ENCODE peak calls at places on chromosomes 4 and X, in nine cellular contexts. L, U, Q, T, J, D, V, O and E are unnamed samples. For H3K4me1, the result is how much of the 10 kb centered on the place peaks cover.

GRCh38 chr4:145709843-145710242 is 29.9 kb downstream of the C4orf51 start:
- DNase-seq in Q (no peak), T (peak), O (no peak), L (no peak), V (no peak), J (no peak), U (no peak), D (no peak), E (no peak)

GRCh38 chrX:2692221-2693122 is 1.4 kb downstream of the CD99 start:
- DNase-seq in J (peak), V (no peak), O (peak), L (no peak), Q (peak), T (no peak), U (no peak), D (no peak), E (no peak)

GRCh38 chr4:57119054-57119651 is 9.0 kb upstream of the IGFBP7 start:
- DNase-seq in T (no peak), Q (no peak), U (no peak), L (peak), O (peak), D (peak), V (peak), J (no peak), E (no peak)

GRCh38 chrX:140354431-140355120 is 150.3 kb downstream of the SOX3 start:
- DNase-seq in Q (no peak), T (no peak), U (no peak), L (no peak), J (no peak), V (no peak), O (no peak), D (no peak), E (no peak)

GRCh38 chr4:131348258-131348657 is 1800.8 kb upstream of the PCDH10 start:
- DNase-seq in D (no peak), L (no peak), O (no peak), V (no peak), Q (no peak), T (no peak), J (no peak), U (no peak), E (no peak)

GRCh38 chrX:54484666-54485065 is 11.4 kb downstream of the FGD1 start:
- DNase-seq in V (no peak), L (no peak), Q (no peak), O (no peak), D (no peak), J (no peak), T (no peak), U (no peak), E (no peak)

GRCh38 chr4:113574636-113575103 is 186.9 kb downstream of the CAMK2D start:
- DNase-seq in L (no peak), T (no peak), U (no peak), Q (no peak), D (no peak), V (no peak), O (no peak), J (no peak), E (no peak)

GRCh38 chr4:57424231-57424897 is 314.2 kb upstream of the IGFBP7 start:
- DNase-seq in O (no peak), Q (no peak), L (no peak), J (no peak), D (no peak), T (peak), U (no peak), V (peak), E (no peak)

GRCh38 chrX:138710866-138711331 is 618 bp downstream of the FGF13 start:
- DNase-seq in D (peak), Q (no peak), O (no peak), L (no peak), V (no peak), J (no peak), U (no peak), T (no peak), E (no peak)

GRCh38 chr4:79078339-79078738 is 139.1 kb upstream of the PAQR3 start:
- DNase-seq in V (peak), U (no peak), D (peak), O (no peak), J (no peak), L (no peak), T (no peak), Q (no peak), E (no peak)

GRCh38 chrX:38232287-38232686 is 11.6 kb upstream of the SRPX start:
- DNase-seq in T (peak), O (no peak), D (no peak), V (no peak), L (no peak), U (no peak), Q (no peak), J (no peak), E (no peak)

GRCh38 chr4:182425302-182425701 is 182.1 kb downstream of the TENM3 start:
- DNase-seq in D (no peak), L (no peak), J (no peak), V (no peak), Q (no peak), T (no peak), O (no peak), U (no peak), E (no peak)

GRCh38 chr4:965766-966134 is 7.6 kb downstream of the DGKQ start:
- DNase-seq in U (no peak), Q (no peak), V (no peak), J (no peak), D (no peak), O (no peak), L (no peak), T (no peak), E (no peak)

GRCh38 chr4:98293089-98293887 is 32.1 kb downstream of the RAP1GDS1 start:
- DNase-seq in J (no peak), Q (no peak), D (no peak), O (no peak), L (no peak), U (no peak), V (no peak), T (no peak), E (no peak)

GRCh38 chr4:1087371-1087770 is 26.0 kb downstream of the RNF212 start:
- DNase-seq in L (no peak), V (no peak), J (no peak), O (no peak), Q (no peak), D (no peak), T (no peak), U (no peak), E (no peak)

GRCh38 chrX:66051989-66052388 is 12.1 kb upstream of the VSIG4 start:
- DNase-seq in Q (no peak), D (no peak), O (no peak), J (no peak), T (no peak), V (peak), L (no peak), U (no peak), E (no peak)

GRCh38 chr4:177726111-177726510 is 283.9 kb upstream of the AGA start:
- DNase-seq in V (no peak), J (no peak), D (no peak), L (no peak), Q (no peak), U (no peak), T (no peak), O (no peak), E (no peak)

GRCh38 chrX:96027363-96027894 is 657.2 kb upstream of the DIAPH2 start:
- DNase-seq in D (no peak), J (no peak), U (no peak), L (no peak), T (no peak), O (no peak), V (no peak), Q (no peak), E (no peak)

GRCh38 chrX:15418041-15418706 is 34.0 kb upstream of the VEGFD start:
- DNase-seq in L (no peak), O (no peak), U (no peak), D (no peak), J (no peak), V (no peak), Q (no peak), T (no peak), E (no peak)

GRCh38 chrX:149903889-149904748 is 23.1 kb downstream of the MAGEA8 start:
- DNase-seq in V (no peak), O (no peak), Q (no peak), J (no peak), L (no peak), D (no peak), U (no peak), T (no peak), E (no peak)

GRCh38 chr4:169899295-169899694 is 126.9 kb downstream of the MFAP3L start:
- DNase-seq in D (no peak), U (no peak), O (no peak), L (no peak), J (no peak), V (no peak), T (peak), Q (no peak), E (no peak)

GRCh38 chr4:79042079-79042674 is 102.9 kb upstream of the PAQR3 start:
- DNase-seq in O (no peak), D (no peak), V (peak), J (no peak), T (no peak), L (no peak), U (no peak), Q (no peak), E (peak)

GRCh38 chr4:1842993-1843448 is 12.9 kb downstream of the LETM1 start:
- DNase-seq in L (no peak), V (peak), T (no peak), O (no peak), J (no peak), Q (no peak), U (no peak), D (peak), E (no peak)

GRCh38 chrX:56572975-56573374 is 9.5 kb downstream of the UBQLN2 start:
- DNase-seq in O (no peak), L (no peak), J (no peak), D (no peak), T (peak), U (peak), V (no peak), Q (no peak), E (no peak)

GRCh38 chr4:76083386-76083785 is 8.9 kb downstream of the ART3 start:
- DNase-seq in T (no peak), J (no peak), Q (no peak), V (no peak), O (no peak), L (no peak), D (no peak), U (no peak), E (no peak)

GRCh38 chrX:51608766-51609165 is 9.9 kb downstream of the CENPVL3 start:
- DNase-seq in Q (no peak), D (no peak), L (no peak), V (no peak), J (no peak), U (no peak), O (no peak), T (no peak), E (no peak)

GRCh38 chr4:15778191-15778741 is at the start of gene CD38:
- DNase-seq in T (no peak), J (no peak), O (peak), V (no peak), D (peak), Q (no peak), L (no peak), U (no peak), E (no peak)

GRCh38 chr4:6059375-6059805 is 41.2 kb upstream of the C4orf50 start:
- DNase-seq in Q (no peak), D (no peak), O (no peak), V (no peak), L (no peak), J (no peak), U (no peak), T (no peak), E (no peak)

GRCh38 chr4:74258949-74259348 is 49.3 kb upstream of the EPGN start:
- DNase-seq in Q (no peak), L (no peak), D (peak), J (peak), V (peak), T (no peak), U (no peak), O (peak), E (no peak)

GRCh38 chr4:29243054-29243453 is 1477.1 kb upstream of the PCDH7 start:
- DNase-seq in V (no peak), T (no peak), D (no peak), U (no peak), J (no peak), O (no peak), L (no peak), Q (no peak), E (no peak)

GRCh38 chr4:22483551-22483981 is 32.3 kb downstream of the ADGRA3 start:
- DNase-seq in T (peak), J (no peak), Q (no peak), O (no peak), V (no peak), L (no peak), D (no peak), U (no peak), E (no peak)

GRCh38 chrX:72128881-72129280 is 2.8 kb downstream of the RTL5 start:
- DNase-seq in J (no peak), D (peak), V (no peak), U (no peak), O (no peak), T (no peak), L (no peak), Q (no peak), E (no peak)

GRCh38 chr4:141668200-141668599 is 31.8 kb downstream of the IL15 start:
- DNase-seq in J (no peak), T (no peak), U (no peak), Q (no peak), O (no peak), L (no peak), V (no peak), D (no peak), E (no peak)

GRCh38 chr4:14865804-14866203 is 136.5 kb upstream of the CPEB2 start:
- DNase-seq in O (no peak), L (no peak), V (no peak), T (no peak), Q (no peak), D (no peak), J (no peak), U (no peak), E (no peak)

GRCh38 chr4:16860506-16860905 is 37.9 kb downstream of the LDB2 start:
- DNase-seq in V (no peak), T (no peak), U (no peak), D (no peak), Q (no peak), L (no peak), J (no peak), O (no peak), E (no peak)

GRCh38 chr4:142752331-142752830 is 93.7 kb downstream of the INPP4B start:
- DNase-seq in L (no peak), J (no peak), V (no peak), D (no peak), Q (no peak), T (no peak), U (no peak), O (no peak), E (no peak)

DNA sequence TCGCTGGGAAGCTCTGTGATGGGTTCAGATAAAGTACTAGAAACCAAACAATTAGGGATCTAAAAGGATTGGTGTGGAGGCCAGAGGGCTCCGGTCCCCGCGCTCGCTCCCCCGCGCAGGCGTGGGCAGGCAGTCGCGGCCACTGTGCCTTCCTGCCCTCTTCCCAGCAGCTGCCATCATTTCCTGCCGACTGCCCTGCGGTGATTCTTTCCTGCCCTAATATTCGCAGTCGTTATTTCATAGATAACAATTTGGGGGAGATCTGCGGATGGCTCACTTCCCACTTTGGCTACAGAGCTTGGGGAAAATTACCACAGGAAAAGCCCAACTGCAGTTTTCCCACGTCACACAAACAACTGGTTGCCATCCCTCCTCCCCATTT is 2.2 kb downstream of the GRIA2 start:
- DNase-seq in O (no peak), T (no peak), U (no peak), V (no peak), D (no peak), L (no peak), J (no peak), Q (peak), E (no peak)
- H3K4me3 ChIP-seq in O (no peak), T (peak), U (no peak), V (peak), D (peak), L (peak), J (peak), Q (no peak), E (peak)

GRCh38 chr4:123557857-123558536 is 161.4 kb downstream of the SPRY1 start:
- DNase-seq in V (no peak), O (no peak), J (no peak), L (no peak), Q (no peak), T (no peak), U (no peak), D (no peak), E (no peak)

GRCh38 chr4:123561525-123561924 is 164.9 kb downstream of the SPRY1 start:
- DNase-seq in J (no peak), Q (no peak), V (no peak), O (no peak), L (no peak), U (no peak), T (no peak), D (no peak), E (no peak)

GRCh38 chr4:123559955-123560669 is 163.5 kb downstream of the SPRY1 start:
- DNase-seq in T (no peak), Q (no peak), D (no peak), J (no peak), L (no peak), V (no peak), U (no peak), O (no peak), E (no peak)

GRCh38 chr4:123556526-123556925 is 159.9 kb downstream of the SPRY1 start:
- DNase-seq in V (no peak), J (no peak), O (no peak), L (no peak), Q (no peak), D (no peak), T (no peak), U (no peak), E (no peak)

DNA sequence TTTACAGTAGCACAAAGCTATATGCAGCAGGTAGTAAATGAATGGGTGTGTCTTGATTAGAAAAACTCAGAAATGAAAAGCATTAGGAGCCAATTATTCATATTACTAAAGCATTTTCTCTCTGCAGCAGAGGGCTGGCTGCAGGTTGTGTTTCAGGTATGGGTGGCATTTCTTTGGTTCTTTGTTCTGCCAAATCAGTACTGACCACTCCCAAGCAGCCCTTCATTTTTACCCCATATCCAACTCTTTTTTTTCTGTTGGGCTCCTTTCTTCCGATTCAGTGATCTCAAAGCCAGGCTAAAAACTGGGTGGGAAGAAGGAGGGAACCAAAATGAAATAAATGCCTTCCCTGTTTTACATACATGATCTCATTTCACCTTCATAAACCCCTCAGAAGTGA is 162.3 kb downstream of the SPRY1 start:
- DNase-seq in U (no peak), J (no peak), L (no peak), T (no peak), Q (no peak), O (no peak), D (no peak), V (no peak), E (no peak)
- H3K4me1 ChIP-seq in U (under half), J (half or more), L (under half), T (under half), Q (under half), O (under half), D (under half), V (under half), E (under half)

DNA sequence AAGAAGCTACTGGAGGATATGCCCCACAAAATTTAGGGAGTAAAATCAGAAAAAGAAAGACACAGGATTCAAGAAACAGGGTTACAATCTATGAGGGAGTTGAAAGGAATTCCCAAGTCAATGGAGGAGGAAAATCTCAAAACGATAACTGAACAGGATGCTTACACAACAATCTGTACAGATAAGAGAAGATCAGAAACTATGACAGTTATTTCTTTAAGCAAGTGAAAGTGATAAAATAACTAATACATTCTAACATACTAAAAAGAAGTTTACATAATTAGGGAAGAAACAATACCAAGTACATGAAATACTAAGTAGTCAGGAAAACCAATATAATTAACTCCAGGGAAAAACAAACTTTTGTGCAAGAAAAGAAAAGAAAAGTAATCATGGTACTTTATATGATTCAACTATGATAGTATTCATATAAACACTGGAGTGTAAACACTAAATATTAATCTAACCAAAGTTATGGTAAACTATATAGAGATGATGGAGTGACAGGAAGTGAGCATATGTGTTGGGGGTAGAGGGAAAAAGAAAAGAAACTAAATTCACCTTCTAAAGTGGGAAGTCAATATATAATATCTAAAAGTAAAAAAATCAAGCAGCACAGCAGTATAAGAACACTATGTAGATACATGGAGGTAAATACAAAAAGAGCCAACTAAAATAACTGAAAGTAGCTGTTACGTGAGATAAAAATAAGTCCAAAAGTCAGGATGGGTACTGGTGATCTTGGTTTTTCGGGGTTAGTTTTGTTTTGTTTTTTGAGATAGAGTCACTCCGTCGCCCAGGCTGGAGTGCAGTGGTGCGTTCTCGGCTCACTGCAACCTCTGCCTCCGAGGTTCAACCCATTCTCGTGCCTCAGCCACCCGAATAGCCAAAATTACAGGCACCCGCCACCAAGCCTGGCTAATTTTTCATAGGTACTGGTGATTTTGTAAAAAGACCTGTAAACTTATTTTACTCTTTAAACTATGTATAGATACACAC is 99.3 kb downstream of the TEX11 start:
- DNase-seq in U (no peak), D (no peak), O (no peak), Q (no peak), L (no peak), J (no peak), V (no peak), T (no peak), E (no peak)
- H3K27ac ChIP-seq in U (no peak), D (no peak), O (no peak), Q (no peak), L (no peak), J (no peak), V (no peak), T (no peak), E (no peak)

DNA sequence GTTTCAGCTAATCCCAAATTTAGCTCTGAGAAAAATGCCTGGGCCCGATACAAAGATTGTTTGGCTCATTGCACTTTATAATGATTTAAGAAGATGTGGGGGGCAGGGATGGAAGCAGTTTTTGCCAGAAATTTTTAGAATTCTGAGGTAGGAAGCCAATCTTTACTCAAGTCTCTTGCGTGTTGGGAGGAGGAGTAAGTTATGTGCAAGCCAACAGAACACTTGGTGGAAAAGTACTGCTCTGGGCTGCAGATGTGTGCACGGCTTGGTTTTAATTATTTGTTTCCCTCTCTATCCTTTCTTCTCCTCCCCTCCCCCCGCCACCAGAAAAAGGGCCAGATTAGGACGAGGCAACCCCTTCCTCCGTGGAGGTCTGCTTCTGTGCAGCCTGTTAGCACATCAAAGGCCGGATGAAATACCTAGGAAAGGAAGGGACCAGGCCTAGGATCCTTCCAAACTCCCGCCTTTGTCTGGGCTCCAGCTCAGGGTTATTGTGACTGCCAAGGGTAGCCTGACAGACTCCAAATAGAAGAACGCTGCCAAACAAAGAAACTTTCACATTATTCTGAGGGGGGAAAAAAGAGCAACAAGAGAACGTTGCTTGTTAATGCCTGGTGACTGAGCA is 1.0 kb upstream of the PGRMC1 start:
- DNase-seq in V (peak), J (no peak), T (no peak), D (no peak), L (no peak), O (no peak), Q (no peak), U (no peak), E (no peak)
- H3K4me3 ChIP-seq in V (no peak), J (peak), T (no peak), D (no peak), L (peak), O (no peak), Q (no peak), U (peak), E (no peak)